ENCODE peak calls at places on chromosome 10, in eight cellular contexts. S is GM23338, Q is PC-3, U is hepatocyte, Z is MM.1S, J is HCT116, T is SK-N-SH, Y is OCI-LY7. D is an unnamed sample.

GRCh38 chr10:6173203-6173602 is 29.5 kb upstream of the PFKFB3 start:
- DNase-seq in S (peak), Q (no peak), U (no peak), Z (no peak), J (no peak), T (no peak), Y (peak), D (peak)

GRCh38 chr10:70649526-70649925 is 22.8 kb upstream of the ADAMTS14 start:
- DNase-seq in S (no peak), Q (peak), U (no peak), Z (no peak), J (no peak), T (no peak), Y (no peak), D (no peak)

GRCh38 chr10:86439544-86439943 is 72.9 kb upstream of the GRID1 start:
- DNase-seq in S (no peak), Q (peak), U (peak), Z (no peak), J (no peak), T (no peak), Y (no peak), D (no peak)

GRCh38 chr10:37684765-37685164 is 172.6 kb downstream of the ZNF248 start:
- DNase-seq in S (no peak), Q (no peak), U (no peak), Z (no peak), J (no peak), T (no peak), Y (no peak), D (no peak)

GRCh38 chr10:103491729-103492364 is 1.7 kb upstream of the NEURL1 start:
- DNase-seq in S (no peak), Q (peak), U (peak), Z (no peak), J (peak), T (peak), Y (no peak), D (peak)

GRCh38 chr10:69426376-69426727 is 9.6 kb upstream of the TACR2 start:
- DNase-seq in S (no peak), Q (no peak), U (no peak), Z (no peak), J (no peak), T (no peak), Y (no peak), D (no peak)

GRCh38 chr10:73998623-73999622 is 1.0 kb downstream of the VCL start:
- DNase-seq in S (peak), Q (peak), U (peak), Z (no peak), J (peak), T (peak), Y (peak), D (peak)

GRCh38 chr10:1126461-1126860 is 70.3 kb downstream of the WDR37 start:
- DNase-seq in S (no peak), Q (no peak), U (no peak), Z (no peak), J (no peak), T (no peak), Y (no peak), D (no peak)

GRCh38 chr10:3248526-3249255 is 76.1 kb upstream of the PITRM1 start:
- DNase-seq in S (no peak), Q (peak), U (peak), Z (no peak), J (peak), T (no peak), Y (no peak), D (no peak)

GRCh38 chr10:47449102-47449978 is 34.6 kb downstream of the ANXA8 start:
- DNase-seq in S (no peak), Q (no peak), U (no peak), Z (no peak), J (no peak), T (no peak), Y (peak), D (no peak)

GRCh38 chr10:48365668-48366067 is 59.2 kb downstream of the MAPK8 start:
- DNase-seq in S (no peak), Q (peak), U (no peak), Z (no peak), J (no peak), T (no peak), Y (no peak), D (no peak)

GRCh38 chr10:91691981-91692380 is 59.1 kb upstream of the PPP1R3C start:
- DNase-seq in S (no peak), Q (no peak), U (no peak), Z (no peak), J (no peak), T (no peak), Y (no peak), D (no peak)

GRCh38 chr10:7003821-7004220 is 407.0 kb downstream of the SFMBT2 start:
- DNase-seq in S (no peak), Q (no peak), U (no peak), Z (no peak), J (no peak), T (no peak), Y (no peak), D (no peak)

GRCh38 chr10:72889391-72889831 is 4.1 kb upstream of the OIT3 start:
- DNase-seq in S (no peak), Q (peak), U (no peak), Z (no peak), J (no peak), T (no peak), Y (no peak), D (no peak)

GRCh38 chr10:5412277-5412941 is at the start of gene NET1:
- DNase-seq in S (peak), Q (peak), U (peak), Z (peak), J (peak), T (peak), Y (peak), D (peak)

GRCh38 chr10:62008943-62009342 is 107.4 kb downstream of the ARID5B start:
- DNase-seq in S (no peak), Q (no peak), U (no peak), Z (no peak), J (no peak), T (no peak), Y (no peak), D (no peak)

GRCh38 chr10:103592186-103593021 is 98.9 kb downstream of the NEURL1 start:
- DNase-seq in S (peak), Q (peak), U (peak), Z (peak), J (peak), T (peak), Y (peak), D (peak)

GRCh38 chr10:8725343-8725742 is 670.9 kb downstream of the GATA3 start:
- DNase-seq in S (no peak), Q (no peak), U (no peak), Z (no peak), J (no peak), T (no peak), Y (no peak), D (no peak)

GRCh38 chr10:103618575-103619423 is 125.3 kb downstream of the NEURL1 start:
- DNase-seq in S (no peak), Q (no peak), U (no peak), Z (no peak), J (no peak), T (peak), Y (no peak), D (no peak)

GRCh38 chr10:67697646-67698245 is 1.8 kb upstream of the CTNNA3 start:
- DNase-seq in S (peak), Q (peak), U (peak), Z (peak), J (peak), T (peak), Y (peak), D (peak)

GRCh38 chr10:112360308-112361270 is 13.3 kb upstream of the ACSL5 start:
- DNase-seq in S (peak), Q (peak), U (no peak), Z (no peak), J (no peak), T (no peak), Y (no peak), D (no peak)

GRCh38 chr10:52443419-52444388 is 129.6 kb downstream of the DKK1 start:
- DNase-seq in S (no peak), Q (peak), U (no peak), Z (no peak), J (peak), T (no peak), Y (no peak), D (no peak)

GRCh38 chr10:13994932-13995331 is 335.8 kb downstream of the FRMD4A start:
- DNase-seq in S (no peak), Q (no peak), U (no peak), Z (no peak), J (no peak), T (no peak), Y (peak), D (no peak)

GRCh38 chr10:80486151-80486692 is 32.1 kb downstream of the TSPAN14 start:
- DNase-seq in S (no peak), Q (no peak), U (no peak), Z (no peak), J (no peak), T (no peak), Y (no peak), D (no peak)

GRCh38 chr10:67114945-67115344 is 189.1 kb downstream of the LRRTM3 start:
- DNase-seq in S (no peak), Q (peak), U (peak), Z (no peak), J (no peak), T (no peak), Y (no peak), D (no peak)

GRCh38 chr10:21801609-21802008 is 201.9 kb downstream of the DNAJC1 start:
- DNase-seq in S (no peak), Q (no peak), U (no peak), Z (no peak), J (no peak), T (no peak), Y (no peak), D (no peak)

GRCh38 chr10:99560277-99561126 is 27.8 kb downstream of the NKX2-3 start:
- DNase-seq in S (peak), Q (peak), U (peak), Z (peak), J (peak), T (peak), Y (peak), D (peak)

GRCh38 chr10:89129850-89130396 is 77.2 kb downstream of the CH25H start:
- DNase-seq in S (no peak), Q (peak), U (no peak), Z (no peak), J (no peak), T (peak), Y (no peak), D (no peak)

GRCh38 chr10:121414366-121414765 is 183.9 kb downstream of the FGFR2 start:
- DNase-seq in S (no peak), Q (no peak), U (no peak), Z (no peak), J (no peak), T (no peak), Y (no peak), D (no peak)

GRCh38 chr10:101031796-101032636 is 982 bp downstream of the SFXN3 start:
- DNase-seq in S (peak), Q (peak), U (peak), Z (no peak), J (no peak), T (peak), Y (no peak), D (peak)

GRCh38 chr10:97079157-97079435 is 106.7 kb downstream of the SLIT1 start:
- DNase-seq in S (no peak), Q (no peak), U (no peak), Z (no peak), J (no peak), T (no peak), Y (no peak), D (no peak)

GRCh38 chr10:5643356-5643755 is 23.0 kb downstream of the ASB13 start:
- DNase-seq in S (no peak), Q (no peak), U (peak), Z (no peak), J (no peak), T (no peak), Y (no peak), D (no peak)

GRCh38 chr10:71246591-71247143 is 34.3 kb downstream of the UNC5B start:
- DNase-seq in S (no peak), Q (peak), U (peak), Z (no peak), J (peak), T (no peak), Y (no peak), D (no peak)

GRCh38 chr10:112461029-112461887 is 14.2 kb downstream of the VTI1A start:
- DNase-seq in S (no peak), Q (peak), U (no peak), Z (no peak), J (peak), T (no peak), Y (no peak), D (no peak)

GRCh38 chr10:103507235-103508191 is 14.0 kb downstream of the NEURL1 start:
- DNase-seq in S (no peak), Q (no peak), U (peak), Z (peak), J (no peak), T (peak), Y (peak), D (no peak)

GRCh38 chr10:132497083-132497680 is 40.4 kb upstream of the INPP5A start:
- DNase-seq in S (no peak), Q (no peak), U (no peak), Z (no peak), J (no peak), T (no peak), Y (no peak), D (no peak)
- TF ChIP-seq EZH2phosphoT487 in S (no peak), Q (no peak), U (no peak), Z (no peak), J (no peak), T (no peak), Y (no peak), D (no peak)

DNA sequence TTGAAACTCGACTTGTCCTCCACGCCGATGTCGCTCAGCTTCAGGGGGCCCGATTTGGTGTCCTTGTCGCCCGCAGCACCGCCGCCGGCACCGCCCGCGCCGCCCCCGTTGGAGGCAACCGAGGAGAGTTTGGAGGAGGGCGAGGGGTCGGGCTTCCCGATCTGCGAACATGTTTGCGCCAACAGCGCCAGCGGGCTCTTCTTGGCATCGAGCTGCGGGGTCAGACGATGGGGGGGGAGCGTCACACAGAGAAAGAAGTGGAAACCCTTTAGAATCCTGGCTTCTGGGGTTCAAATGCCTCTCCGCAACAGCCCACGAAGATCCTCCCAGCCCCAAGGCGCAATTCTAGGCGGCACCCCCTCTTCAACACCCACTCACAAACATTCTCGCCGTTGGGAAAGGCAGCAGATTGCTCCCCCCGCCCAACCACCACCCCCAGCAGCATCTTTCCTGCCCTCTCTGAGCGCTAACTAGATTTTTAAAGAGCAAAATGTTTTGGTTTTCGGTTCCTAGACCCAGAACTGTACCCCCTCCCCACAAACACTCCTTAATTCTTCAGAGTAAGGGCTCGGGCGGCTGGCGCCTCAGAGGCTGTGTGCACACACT is 1.3 kb downstream of the ZNF503 start:
- DNase-seq in S (no peak), Q (no peak), U (no peak), Z (no peak), J (no peak), T (peak), Y (no peak), D (peak)
- TF ChIP-seq CTCF in S (no peak), Q (peak), U (no peak), Z (no peak), J (no peak), T (no peak), Y (no peak), D (no peak)

GRCh38 chr10:77887631-77888355 is 38.8 kb downstream of the DLG5 start:
- DNase-seq in S (no peak), Q (peak), U (peak), Z (no peak), J (no peak), T (no peak), Y (no peak), D (no peak)
- H3K4me3 ChIP-seq in S (peak), Q (no peak), U (no peak), Z (no peak), J (no peak), T (peak), Y (no peak), D (no peak)

DNA sequence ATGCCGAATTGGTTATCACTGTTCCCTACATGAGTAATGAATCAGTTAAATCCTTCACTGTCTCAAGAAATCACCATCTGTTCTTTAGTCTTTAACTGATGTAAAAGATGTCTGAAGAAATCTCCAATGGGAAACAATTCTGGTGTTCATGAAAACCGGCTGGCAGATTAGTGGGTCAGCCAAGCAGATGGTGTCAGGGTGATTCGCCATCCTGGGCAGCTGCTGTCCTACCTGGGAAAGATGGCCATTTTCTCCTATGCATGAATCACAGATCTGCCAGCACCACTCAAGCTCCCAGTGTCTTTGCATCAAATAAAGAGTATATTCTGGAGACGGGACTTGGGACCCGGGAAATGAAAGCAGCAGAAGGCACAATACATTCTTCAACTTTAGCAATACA is 925.1 kb upstream of the GHITM start:
- DNase-seq in S (no peak), Q (no peak), U (no peak), Z (no peak), J (no peak), T (no peak), Y (no peak), D (no peak)
- TF ChIP-seq EZH2phosphoT487 in S (no peak), Q (no peak), U (no peak), Z (no peak), J (no peak), T (no peak), Y (no peak), D (no peak)

DNA sequence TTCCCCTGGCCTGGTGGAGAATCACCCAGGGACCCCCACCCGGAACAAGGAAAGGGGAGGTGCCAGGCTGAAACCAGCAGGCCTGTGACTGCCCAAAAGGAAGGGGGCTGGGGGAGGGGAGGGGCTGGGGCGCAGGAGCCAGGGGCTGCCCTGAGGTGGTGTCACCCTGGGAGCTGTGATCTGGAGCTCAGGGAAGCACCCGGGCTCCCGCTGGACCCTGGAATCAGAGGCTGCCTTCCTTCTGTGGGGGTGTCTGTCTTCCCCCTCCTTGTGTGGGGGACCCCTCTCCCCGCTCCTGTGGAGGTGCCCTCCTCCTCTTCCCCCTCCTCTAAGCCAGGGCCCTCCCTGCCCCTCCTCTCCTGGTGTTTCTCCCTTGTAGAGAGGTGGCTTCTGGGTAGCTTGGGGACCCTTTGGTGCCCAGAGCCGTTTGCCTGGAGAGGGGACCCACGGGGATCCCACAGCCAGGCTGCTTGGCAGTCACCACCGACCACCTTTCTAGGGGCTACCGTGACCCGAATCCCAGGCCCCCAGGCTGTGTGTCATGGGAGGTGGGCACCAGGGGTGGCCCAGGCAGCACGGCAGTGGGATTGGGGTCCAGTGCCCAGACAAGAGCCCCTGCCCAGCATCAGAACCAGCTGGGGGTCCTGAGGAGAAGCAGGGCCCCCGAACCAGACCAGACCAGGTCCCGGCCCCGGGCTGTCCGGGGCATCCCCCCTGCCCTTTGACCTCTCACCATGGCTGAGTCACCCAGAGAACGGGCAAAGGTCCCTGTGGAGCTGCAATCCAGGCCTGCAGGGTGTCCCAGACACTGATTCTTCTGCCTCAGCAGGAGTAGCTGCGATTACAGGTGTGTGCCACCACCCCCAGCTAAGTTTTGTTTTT is 704 bp downstream of the PRAP1 start:
- DNase-seq in S (no peak), Q (no peak), U (peak), Z (no peak), J (no peak), T (peak), Y (no peak), D (no peak)
- TF ChIP-seq CTCF in S (no peak), Q (no peak), U (no peak), Z (no peak), J (no peak), T (no peak), Y (no peak), D (no peak)

GRCh38 chr10:11532329-11532728 is 79.1 kb downstream of the USP6NL start:
- DNase-seq in S (no peak), Q (no peak), U (no peak), Z (no peak), J (no peak), T (no peak), Y (peak), D (peak)

GRCh38 chr10:11535376-11535959 is 76.0 kb downstream of the USP6NL start:
- DNase-seq in S (no peak), Q (no peak), U (no peak), Z (no peak), J (no peak), T (no peak), Y (peak), D (peak)

GRCh38 chr10:11530806-11531205 is 80.6 kb downstream of the USP6NL start:
- DNase-seq in S (no peak), Q (no peak), U (no peak), Z (no peak), J (no peak), T (no peak), Y (peak), D (no peak)

GRCh38 chr10:11536256-11536655 is 75.2 kb downstream of the USP6NL start:
- DNase-seq in S (no peak), Q (no peak), U (no peak), Z (no peak), J (no peak), T (no peak), Y (no peak), D (no peak)

DNA sequence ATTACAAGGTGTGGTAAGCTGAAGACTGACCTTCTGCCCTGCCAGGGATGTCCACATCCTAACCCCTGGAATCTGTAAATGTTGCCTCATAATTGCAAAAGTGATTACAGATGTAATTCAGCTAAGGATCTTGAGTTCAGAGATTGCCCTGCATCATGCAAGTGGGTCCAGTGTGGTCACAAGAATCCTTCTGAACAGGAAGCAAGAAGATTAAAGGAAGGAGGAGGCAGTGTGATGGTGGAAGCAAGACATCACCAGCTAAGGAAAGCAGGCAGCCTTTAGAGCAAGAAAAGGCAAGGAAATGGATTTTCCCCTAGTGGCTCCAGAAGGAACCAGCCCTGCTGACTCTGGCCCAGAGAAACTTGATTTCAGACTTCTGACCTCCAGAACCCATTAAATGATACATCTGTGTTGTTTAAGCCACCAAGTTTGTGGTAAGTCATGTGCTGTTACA is 78.1 kb downstream of the USP6NL start:
- DNase-seq in S (peak), Q (no peak), U (peak), Z (no peak), J (no peak), T (no peak), Y (peak), D (peak)
- H3K4me3 ChIP-seq in S (no peak), Q (no peak), U (no peak), Z (no peak), J (no peak), T (no peak), Y (peak), D (no peak)

GRCh38 chr10:18378766-18379165 is 238.5 kb downstream of the CACNB2 start:
- DNase-seq in S (no peak), Q (no peak), U (no peak), Z (no peak), J (no peak), T (no peak), Y (no peak), D (no peak)
- TF ChIP-seq EZH2phosphoT487 in S (no peak), Q (no peak), U (no peak), Z (no peak), J (no peak), T (no peak), Y (no peak), D (no peak)